ENCODE peak calls at places on chromosome 17, in six cellular contexts. R is CD8-positive, alpha-beta T cell; I is ascending aorta; D is AG09319; B is Calu3; U is nephron progenitor cell. V is an unnamed sample.

GRCh38 chr17:61583242-61583641 is 7.8 kb downstream of the NACA2 start:
- DNase-seq in I (no peak), D (no peak), B (no peak), U (no peak), R (no peak), V (no peak)

GRCh38 chr17:78798695-78799559 is 16.9 kb upstream of the CYTH1 start:
- DNase-seq in U (no peak), B (no peak), D (no peak), I (no peak), R (no peak), V (no peak)

GRCh38 chr17:79847698-79848369 is 8.6 kb upstream of the CBX4 start:
- DNase-seq in U (no peak), D (no peak), I (no peak), R (no peak), B (no peak), V (no peak)

GRCh38 chr17:19383681-19384470 is 3.1 kb downstream of the MFAP4 start:
- DNase-seq in B (no peak), D (no peak), R (no peak), I (no peak), U (no peak), V (no peak)

GRCh38 chr17:71315568-71315967 is 805.3 kb upstream of the SOX9 start:
- DNase-seq in U (no peak), D (no peak), R (no peak), I (no peak), B (no peak), V (no peak)

GRCh38 chr17:47978324-47978723 is 7.4 kb downstream of the CDK5RAP3 start:
- DNase-seq in I (no peak), B (peak; percentile 68), D (no peak), U (peak; percentile 80), R (peak; percentile 49), V (peak; percentile 26)

GRCh38 chr17:80899402-80900268 is 92.0 kb upstream of the CHMP6 start:
- DNase-seq in D (no peak), U (peak; percentile 47), B (peak; percentile 15), R (peak; percentile 78), I (no peak), V (no peak)

GRCh38 chr17:38797091-38797490 is 2.3 kb downstream of the PIP4K2B start:
- DNase-seq in D (no peak), U (no peak), I (no peak), B (no peak), R (no peak), V (no peak)

GRCh38 chr17:50918933-50919296 is 52.8 kb upstream of the TOB1 start:
- DNase-seq in I (no peak), D (no peak), U (no peak), B (peak; percentile 32), R (no peak), V (no peak)

GRCh38 chr17:82985973-82986372 is 93.4 kb upstream of the METRNL start:
- DNase-seq in B (no peak), R (peak; percentile 82), D (no peak), I (no peak), U (peak; percentile 60), V (no peak)

GRCh38 chr17:31393749-31394146 is 2.3 kb downstream of the RAB11FIP4 start:
- DNase-seq in I (peak; percentile 50), B (no peak), U (no peak), R (no peak), D (no peak), V (no peak)

GRCh38 chr17:79023180-79023705 is 726 bp upstream of the C1QTNF1 start:
- DNase-seq in R (no peak), B (no peak), I (peak; percentile 73), U (no peak), D (no peak), V (no peak)

GRCh38 chr17:70168979-70169706 is at the start of gene KCNJ2:
- DNase-seq in U (peak; percentile 91), B (peak; percentile 83), I (peak; percentile 88), R (no peak), D (peak; percentile 44), V (peak; percentile 61)

GRCh38 chr17:10815318-10815717 is 11.4 kb upstream of the TMEM238L start:
- DNase-seq in U (no peak), R (no peak), D (no peak), I (no peak), B (no peak), V (no peak)

GRCh38 chr17:81322271-81323082 is 27.4 kb upstream of the SLC38A10 start:
- DNase-seq in B (no peak), R (peak; percentile 48), D (no peak), I (no peak), U (no peak), V (no peak)

GRCh38 chr17:73489333-73489732 is 154.9 kb downstream of the SDK2 start:
- DNase-seq in U (no peak), B (no peak), R (no peak), D (no peak), I (no peak), V (no peak)

GRCh38 chr17:50922739-50923405 is 56.7 kb upstream of the TOB1 start:
- DNase-seq in R (no peak), I (no peak), D (no peak), B (no peak), U (no peak), V (no peak)

GRCh38 chr17:67606471-67606870 is 111.3 kb upstream of the NOL11 start:
- DNase-seq in I (no peak), U (no peak), B (peak; percentile 47), D (no peak), R (no peak), V (no peak)

GRCh38 chr17:83203472-83204221 is 124.2 kb downstream of the METRNL start:
- DNase-seq in U (no peak), D (no peak), I (peak; percentile 74), R (no peak), B (no peak), V (peak; percentile 13)

GRCh38 chr17:53949473-53950090 is 126.9 kb downstream of the KIF2B start:
- DNase-seq in R (no peak), I (no peak), B (no peak), D (no peak), U (no peak), V (no peak)

GRCh38 chr17:44376124-44376523 is 12.5 kb upstream of the FAM171A2 start:
- DNase-seq in U (peak; percentile 47), B (peak; percentile 48), R (no peak), D (no peak), I (no peak), V (no peak)
- TF ChIP-seq CTCF in U (peak; percentile 43), B (peak; percentile 81), R (peak; percentile 20), D (peak; percentile 45), I (no peak), V (no peak)

DNA sequence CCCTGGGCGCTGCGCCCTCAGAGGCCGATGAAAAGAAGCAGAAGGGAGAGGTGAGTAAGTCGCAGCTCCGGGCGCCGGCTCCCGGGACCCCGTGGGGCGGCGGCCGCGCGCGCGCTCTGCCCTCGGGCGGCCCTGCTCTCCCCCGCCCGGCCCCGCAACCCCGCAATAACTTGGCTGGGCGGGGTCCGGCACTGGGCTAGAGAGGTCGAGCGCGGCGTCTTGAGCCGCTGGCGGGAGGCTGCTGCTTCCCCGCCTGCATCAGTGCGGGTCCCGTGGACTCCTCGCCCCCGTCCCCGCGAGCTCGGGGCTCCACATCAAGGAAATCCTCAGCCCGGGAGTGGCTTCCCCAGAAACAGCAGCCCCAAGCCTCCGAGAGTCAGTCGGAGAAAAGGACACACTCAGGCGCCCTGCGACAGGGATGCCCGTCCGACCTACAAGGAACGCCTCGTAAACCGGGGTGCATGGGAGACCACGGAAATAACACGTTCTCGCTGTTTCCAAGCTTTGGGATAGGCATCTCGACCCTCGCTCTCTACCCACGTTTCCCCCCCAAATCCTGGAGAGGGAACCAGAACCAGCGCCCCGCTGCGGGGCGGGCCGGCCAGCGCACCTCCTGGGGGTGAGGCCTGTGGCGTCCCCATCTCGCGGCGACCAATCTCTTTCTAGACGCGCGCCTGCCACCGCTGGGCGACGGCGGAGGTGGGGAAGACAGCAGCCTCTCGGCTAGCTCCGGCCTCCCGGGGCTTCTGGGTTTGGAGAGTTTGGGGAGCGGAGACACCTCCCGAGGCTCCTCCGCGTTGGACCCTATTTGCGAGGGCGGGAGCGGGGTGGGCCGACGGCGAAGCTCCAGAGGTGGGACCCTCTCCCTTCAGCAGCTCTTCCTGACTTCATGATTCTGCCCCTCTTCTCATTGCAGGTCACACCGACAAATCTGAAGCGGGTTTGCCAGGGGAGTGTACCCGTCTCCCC is 809 bp upstream of the ABHD15 start:
- DNase-seq in D (no peak), B (peak; percentile 83), I (peak; percentile 84), U (peak; percentile 70), R (peak; percentile 71), V (peak; percentile 73)
- TF ChIP-seq CTCF in D (peak; percentile 44), B (peak; percentile 60), I (peak; percentile 28), U (peak; percentile 21), R (peak; percentile 27), V (no peak)

DNA sequence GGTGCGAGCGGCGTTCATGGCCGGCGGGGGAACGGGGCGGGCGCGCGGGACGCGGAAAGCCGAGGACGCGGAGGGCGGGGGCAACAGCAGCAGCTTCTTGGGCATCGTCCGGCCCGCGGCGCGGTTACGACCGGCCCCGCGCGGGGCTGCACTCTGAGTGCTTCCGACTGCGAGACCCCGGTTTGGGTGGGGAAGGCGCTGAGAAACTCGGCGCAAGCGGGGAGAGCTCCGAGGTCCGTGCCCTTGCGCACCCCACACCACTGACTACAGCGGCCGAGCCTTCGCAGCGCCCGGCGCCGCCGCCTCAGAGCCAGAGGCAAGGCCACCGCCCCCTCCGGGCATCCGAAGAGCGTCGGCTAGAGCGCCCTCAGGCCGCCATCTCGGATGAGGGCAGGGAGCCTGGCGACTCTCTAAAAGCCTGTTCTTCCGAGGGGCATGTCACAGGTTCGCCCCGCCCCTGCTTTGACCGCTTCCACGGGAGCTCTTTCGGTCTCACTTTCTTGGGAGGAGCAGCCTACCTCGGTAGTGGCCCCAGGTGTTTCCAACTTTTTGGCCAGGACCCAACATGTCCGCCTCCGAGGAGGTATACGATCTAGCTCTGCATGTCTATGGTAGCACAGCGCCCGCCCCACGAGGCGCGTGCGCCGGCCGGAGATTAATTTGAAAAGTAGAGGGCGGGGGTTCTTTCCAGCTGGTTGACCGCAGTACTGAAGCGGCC is at the start of gene PRPSAP1:
- DNase-seq in B (peak; percentile 87), I (peak; percentile 90), R (peak; percentile 83), U (peak; percentile 84), D (peak; percentile 60), V (peak; percentile 83)
- TF ChIP-seq CTCF in B (peak; percentile 49), I (peak; percentile 43), R (peak; percentile 47), U (peak; percentile 27), D (peak; percentile 57), V (no peak)

DNA sequence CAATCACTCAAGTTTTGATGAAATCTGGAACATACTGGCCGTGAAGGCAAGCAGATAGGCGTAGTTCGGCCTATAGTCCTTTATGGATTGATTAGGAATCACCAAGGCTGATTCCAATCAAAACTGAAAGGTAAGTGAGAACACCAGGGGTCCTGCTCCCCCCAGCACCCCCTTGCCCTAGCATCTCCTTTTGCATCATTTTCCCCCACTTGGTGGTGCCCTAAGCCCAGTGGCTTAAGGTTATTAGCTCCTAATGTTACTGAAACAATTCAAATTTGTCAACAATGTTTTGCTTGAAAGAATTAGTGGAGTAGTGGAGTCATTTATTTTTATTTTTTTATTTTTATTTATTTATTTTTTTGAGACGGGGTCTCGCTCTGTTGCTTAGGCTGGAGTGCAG is 4.9 kb downstream of the SLFN14 start:
- DNase-seq in D (no peak), I (no peak), R (no peak), U (no peak), B (no peak), V (no peak)
- TF ChIP-seq CTCF in D (no peak), I (no peak), R (no peak), U (no peak), B (no peak), V (no peak)

GRCh38 chr17:75182569-75183436 is at the start of gene SUMO2:
- DNase-seq in R (peak; percentile 95), D (peak; percentile 93), B (peak; percentile 95), U (peak; percentile 96), I (peak; percentile 97), V (peak; percentile 96)
- TF ChIP-seq CTCF in R (no peak), D (no peak), B (no peak), U (no peak), I (peak; percentile 45), V (no peak)

GRCh38 chr17:75267403-75268232 is 3.4 kb downstream of the MIF4GD start:
- DNase-seq in R (no peak), I (no peak), B (peak; percentile 20), U (peak; percentile 32), D (no peak), V (no peak)
- TF ChIP-seq CTCF in R (no peak), I (no peak), B (no peak), U (peak; percentile 23), D (no peak), V (no peak)

V was measured in activated B cell treated with CpG ODN at 0.5 μM for 24 hours.